ENCODE peak calls at places on chromosomes 3 and 15, in nine cellular contexts. T, K, B, I, N, C, O, U and J are unnamed samples.

GRCh38 chr3:77348244-77348855 is 308.5 kb downstream of the ROBO2 start:
- DNase-seq in T (no peak), K (no peak), C (no peak), I (no peak), B (peak; percentile 9), N (peak; percentile 8), U (no peak), O (peak; percentile 35), J (peak; percentile 50)

GRCh38 chr3:47019201-47019600 is 39.7 kb downstream of the NBEAL2 start:
- DNase-seq in K (no peak), O (no peak), T (no peak), U (no peak), N (no peak), I (peak; percentile 58), B (no peak), C (no peak), J (no peak)

GRCh38 chr3:58421004-58421403 is 12.6 kb downstream of the PDHB start:
- DNase-seq in K (no peak), B (no peak), T (no peak), C (no peak), U (no peak), N (no peak), I (no peak), O (no peak), J (no peak)

GRCh38 chr3:45528429-45528828 is 66.1 kb upstream of the LIMD1 start:
- DNase-seq in C (no peak), O (no peak), U (peak; percentile 63), T (no peak), I (peak; percentile 42), N (no peak), B (peak; percentile 71), K (no peak), J (no peak)

GRCh38 chr3:140953028-140953960 is 11.7 kb downstream of the SLC25A36 start:
- DNase-seq in N (peak; percentile 63), C (no peak), I (peak; percentile 38), K (no peak), U (peak; percentile 78), B (peak; percentile 80), O (peak; percentile 29), T (no peak), J (peak; percentile 74)

GRCh38 chr3:22491326-22491725 is 711.8 kb upstream of the UBE2E2 start:
- DNase-seq in N (no peak), U (no peak), B (no peak), K (no peak), C (no peak), I (no peak), T (no peak), O (no peak), J (no peak)

GRCh38 chr15:32838338-32838737 is 120.5 kb downstream of the GREM1 start:
- DNase-seq in C (no peak), O (no peak), N (no peak), B (no peak), T (no peak), U (no peak), K (no peak), I (no peak), J (no peak)

GRCh38 chr3:99145031-99145430 is 243.5 kb upstream of the DCBLD2 start:
- DNase-seq in T (no peak), K (no peak), I (peak; percentile 21), B (no peak), C (no peak), U (no peak), O (no peak), N (no peak), J (no peak)

GRCh38 chr3:151283907-151284461 is 5.6 kb upstream of the P2RY14 start:
- DNase-seq in K (no peak), T (peak; percentile 50), N (no peak), B (peak; percentile 87), O (peak; percentile 9), C (no peak), U (peak; percentile 86), I (no peak), J (no peak)

GRCh38 chr15:66390670-66391069 is 4.0 kb downstream of the MAP2K1 start:
- DNase-seq in U (no peak), T (no peak), N (peak; percentile 27), K (no peak), O (no peak), B (no peak), C (no peak), I (peak; percentile 63), J (no peak)

GRCh38 chr15:61644550-61644949 is 415.4 kb upstream of the RORA start:
- DNase-seq in B (no peak), C (no peak), K (no peak), I (no peak), O (no peak), N (no peak), T (no peak), U (no peak), J (peak; percentile 41)

GRCh38 chr15:78933187-78934062 is 11.4 kb downstream of the CTSH start:
- DNase-seq in O (no peak), C (no peak), T (no peak), I (no peak), N (no peak), B (no peak), U (no peak), K (no peak), J (no peak)

GRCh38 chr15:79192462-79193036 is 90.0 kb upstream of the ANKRD34C start:
- DNase-seq in U (peak; percentile 59), C (no peak), K (no peak), T (no peak), B (peak; percentile 64), N (no peak), O (no peak), I (no peak), J (no peak)

GRCh38 chr3:31733234-31733667 is 200.5 kb downstream of the STT3B start:
- DNase-seq in U (no peak), K (no peak), T (no peak), N (no peak), B (peak; percentile 17), C (no peak), I (peak; percentile 2), O (no peak), J (no peak)

GRCh38 chr3:88149146-88149515 is 628 bp upstream of the C3orf38 start:
- DNase-seq in B (no peak), K (no peak), N (peak; percentile 41), I (peak; percentile 51), O (no peak), C (peak; percentile 5), T (no peak), U (peak; percentile 11), J (peak; percentile 71)

GRCh38 chr3:46607603-46608028 is 4.7 kb upstream of the FAM240A start:
- DNase-seq in O (peak; percentile 10), T (no peak), N (peak; percentile 33), B (no peak), I (no peak), C (no peak), K (no peak), U (no peak), J (peak; percentile 25)

GRCh38 chr3:188227442-188227841 is 73.5 kb downstream of the LPP start:
- DNase-seq in B (no peak), C (no peak), N (no peak), T (no peak), K (no peak), I (no peak), U (no peak), O (no peak), J (no peak)

GRCh38 chr15:43514241-43515057 is 3.0 kb upstream of the MAP1A start:
- DNase-seq in O (no peak), I (no peak), T (peak; percentile 76), U (peak; percentile 28), C (no peak), N (peak; percentile 82), K (no peak), B (peak; percentile 43), J (peak; percentile 51)

GRCh38 chr3:157096328-157096727 is 63.6 kb downstream of the CCNL1 start:
- DNase-seq in O (no peak), B (no peak), I (no peak), C (no peak), N (no peak), T (no peak), K (no peak), U (no peak), J (no peak)

GRCh38 chr15:55766676-55767075 is 23.7 kb upstream of the PRTG start:
- DNase-seq in T (no peak), I (no peak), U (no peak), O (no peak), K (no peak), C (no peak), B (no peak), N (no peak), J (no peak)

GRCh38 chr15:40047413-40048154 is 8.6 kb upstream of the SRP14 start:
- DNase-seq in N (no peak), O (peak; percentile 18), C (no peak), U (peak; percentile 79), B (peak; percentile 84), I (peak; percentile 77), K (peak; percentile 78), T (peak; percentile 69), J (peak; percentile 88)
- H3K4me1 ChIP-seq in N (peaks cover 10% of the 10 kb centered on the region), O (peaks cover 41% of the 10 kb centered on the region), C (peaks cover 32% of the 10 kb centered on the region), U (peaks cover 33% of the 10 kb centered on the region), B (peaks cover 28% of the 10 kb centered on the region), I (peaks cover 35% of the 10 kb centered on the region), K (peaks cover 51% of the 10 kb centered on the region), T (peaks cover 55% of the 10 kb centered on the region), J (peaks cover 35% of the 10 kb centered on the region)

GRCh38 chr3:63931290-63931689 is 19.1 kb upstream of the SCAANT1 start:
- DNase-seq in I (no peak), U (no peak), K (no peak), O (no peak), B (no peak), C (no peak), T (no peak), N (no peak), J (no peak)
- TF ChIP-seq CTCF in I (no peak), U (no peak), K (no peak), O (no peak), B (no peak), C (no peak), T (no peak), N (no peak), J (no peak)

GRCh38 chr3:50912746-50913145 is 238.0 kb downstream of the DOCK3 start:
- DNase-seq in U (no peak), C (no peak), B (no peak), I (no peak), K (no peak), T (no peak), N (no peak), O (no peak), J (no peak)

GRCh38 chr3:50913279-50913678 is 238.6 kb downstream of the DOCK3 start:
- DNase-seq in K (peak; percentile 50), N (no peak), C (no peak), O (no peak), B (no peak), I (no peak), T (peak; percentile 13), U (no peak), J (no peak)
- H3K4me1 ChIP-seq in K (no peaks in the 10 kb centered on the region), N (no peaks in the 10 kb centered on the region), C (no peaks in the 10 kb centered on the region), O (no peaks in the 10 kb centered on the region), B (no peaks in the 10 kb centered on the region), I (no peaks in the 10 kb centered on the region), T (no peaks in the 10 kb centered on the region), U (no peaks in the 10 kb centered on the region), J (no peaks in the 10 kb centered on the region)

GRCh38 chr3:174218011-174218410 is 641.1 kb upstream of the NAALADL2 start:
- DNase-seq in N (no peak), B (peak; percentile 11), T (no peak), C (no peak), K (no peak), O (no peak), I (no peak), U (no peak), J (no peak)
- TF ChIP-seq CTCF in N (no peak), B (no peak), T (no peak), C (no peak), K (no peak), O (no peak), I (no peak), U (no peak), J (no peak)

GRCh38 chr15:71278989-71279756 is 163.9 kb downstream of the THSD4 start:
- DNase-seq in C (no peak), K (peak; percentile 55), N (no peak), I (peak; percentile 97), T (no peak), U (peak; percentile 98), B (peak; percentile 98), O (peak; percentile 99), J (peak; percentile 82)
- H3K4me1 ChIP-seq in C (peaks cover 28% of the 10 kb centered on the region), K (peaks cover 15% of the 10 kb centered on the region), N (no peaks in the 10 kb centered on the region), I (peaks cover 73% of the 10 kb centered on the region), T (peaks cover 19% of the 10 kb centered on the region), U (peaks cover 33% of the 10 kb centered on the region), B (peaks cover 18% of the 10 kb centered on the region), O (peaks cover 81% of the 10 kb centered on the region), J (peaks cover 41% of the 10 kb centered on the region)